ENCODE peak calls at places on chromosome 15, in eight cellular contexts. J is effector CD4-positive, alpha-beta T cell; F is COR-L47; R is choroid plexus epithelial cell; L is stimulated activated effector memory CD8-positive, alpha-beta T cell treated with anti-CD3 and anti-CD28 coated beads, Interleukin-12 subunit alpha, Interleukin-12 subunit beta, amount 100 ng/mL, for 72 hours; Z is activated naive CD8-positive, alpha-beta T cell treated with anti-CD3 and anti-CD28 coated beads, Interleukin-2, amount 50 U/mL, for 24 hours; V is brain microvascular endothelial cell; P is endothelial cell. C is an unnamed sample.

GRCh38 chr15:95196176-95196915 is 965.0 kb downstream of the MCTP2 start:
- DNase-seq in J (no peak), F (no peak), R (no peak), L (no peak), Z (no peak), V (no peak), P (no peak), C (no peak)

GRCh38 chr15:84970832-84971231 is 10.8 kb upstream of the PDE8A start:
- DNase-seq in J (no peak), F (no peak), R (no peak), L (no peak), Z (no peak), V (no peak), P (no peak), C (no peak)

GRCh38 chr15:100019601-100020000 is 286.4 kb upstream of the LYSMD4 start:
- DNase-seq in J (no peak), F (no peak), R (no peak), L (no peak), Z (no peak), V (no peak), P (no peak), C (no peak)

GRCh38 chr15:68347392-68347791 is 69.8 kb downstream of the FEM1B start:
- DNase-seq in J (no peak), F (no peak), R (peak), L (no peak), Z (no peak), V (peak), P (no peak), C (no peak)

GRCh38 chr15:98455899-98456298 is 192.4 kb upstream of the IGF1R start:
- DNase-seq in J (no peak), F (no peak), R (no peak), L (no peak), Z (no peak), V (no peak), P (no peak), C (no peak)

GRCh38 chr15:31177936-31178335 is 76.4 kb upstream of the TRPM1 start:
- DNase-seq in J (no peak), F (no peak), R (no peak), L (no peak), Z (no peak), V (no peak), P (peak), C (no peak)

GRCh38 chr15:88727439-88727838 is 75.8 kb upstream of the ACAN start:
- DNase-seq in J (no peak), F (no peak), R (no peak), L (no peak), Z (no peak), V (no peak), P (no peak), C (no peak)

GRCh38 chr15:94970831-94971230 is 739.5 kb downstream of the MCTP2 start:
- DNase-seq in J (no peak), F (no peak), R (no peak), L (no peak), Z (no peak), V (no peak), P (no peak), C (no peak)

GRCh38 chr15:89125038-89125826 is 37.0 kb downstream of the ABHD2 start:
- DNase-seq in J (no peak), F (no peak), R (no peak), L (no peak), Z (no peak), V (no peak), P (no peak), C (no peak)

GRCh38 chr15:47358876-47359275 is 358.4 kb upstream of the SEMA6D start:
- DNase-seq in J (no peak), F (no peak), R (no peak), L (no peak), Z (no peak), V (no peak), P (no peak), C (no peak)

GRCh38 chr15:99993681-99994131 is 260.5 kb upstream of the LYSMD4 start:
- DNase-seq in J (no peak), F (no peak), R (no peak), L (no peak), Z (no peak), V (no peak), P (no peak), C (no peak)

GRCh38 chr15:63452552-63453136 is 51.7 kb upstream of the USP3 start:
- DNase-seq in J (no peak), F (no peak), R (no peak), L (no peak), Z (no peak), V (no peak), P (no peak), C (no peak)

GRCh38 chr15:45177285-45177684 is 10.5 kb downstream of the SHF start:
- DNase-seq in J (no peak), F (no peak), R (no peak), L (no peak), Z (no peak), V (no peak), P (no peak), C (no peak)

GRCh38 chr15:98174286-98174685 is 213.8 kb downstream of the ARRDC4 start:
- DNase-seq in J (no peak), F (no peak), R (no peak), L (no peak), Z (no peak), V (no peak), P (no peak), C (no peak)

GRCh38 chr15:49462242-49462641 is 39.2 kb downstream of the FGF7 start:
- DNase-seq in J (no peak), F (no peak), R (no peak), L (no peak), Z (no peak), V (no peak), P (no peak), C (no peak)

GRCh38 chr15:78339559-78339958 is 594 bp upstream of the CRABP1 start:
- DNase-seq in J (no peak), F (no peak), R (no peak), L (no peak), Z (no peak), V (no peak), P (no peak), C (no peak)

GRCh38 chr15:71892335-71892734 is 82.0 kb downstream of the NR2E3 start:
- DNase-seq in J (no peak), F (no peak), R (no peak), L (no peak), Z (no peak), V (no peak), P (no peak), C (no peak)

GRCh38 chr15:61834076-61834697 is 226.1 kb downstream of the VPS13C start:
- DNase-seq in J (peak), F (peak), R (peak), L (peak), Z (peak), V (peak), P (peak), C (peak)

GRCh38 chr15:101137312-101137940 is 114.4 kb downstream of the CHSY1 start:
- DNase-seq in J (no peak), F (no peak), R (no peak), L (no peak), Z (no peak), V (no peak), P (no peak), C (no peak)

GRCh38 chr15:42084465-42085235 is 9.7 kb downstream of the PLA2G4D start:
- DNase-seq in J (peak), F (peak), R (peak), L (peak), Z (peak), V (peak), P (peak), C (peak)

GRCh38 chr15:85730001-85730820 is 64.5 kb downstream of the KLHL25 start:
- DNase-seq in J (peak), F (peak), R (peak), L (no peak), Z (no peak), V (peak), P (peak), C (no peak)

C was measured in T-cell.